ENCODE peak calls at places on chromosomes 4 and X, in nine cellular contexts. One of them, this sample, is unnamed.
A peak's percentile ranks its signal among the peaks of the same experiment; 100 is the strongest.

GRCh38 chr4:145545538-145546224 is 64.0 kb downstream of the SMAD1 start:
- DNase-seq in NB4: no peak
- DNase-seq in breast epithelium: no peak
- DNase-seq in Peyer's patch: no peak
- DNase-seq in adrenal gland: peak; percentile 10
- DNase-seq in HepG2: no peak
- DNase-seq in IMR-90: peak; percentile 98
- DNase-seq in A549: peak; percentile 14
- DNase-seq in HCT116: peak; percentile 41
- DNase-seq in this sample: no peak

GRCh38 chrX:42714981-42715688 is 62.8 kb downstream of the PPP1R2C start:
- DNase-seq in NB4: no peak
- DNase-seq in breast epithelium: peak; percentile 52
- DNase-seq in Peyer's patch: peak; percentile 84
- DNase-seq in adrenal gland: peak; percentile 66
- DNase-seq in HepG2: peak; percentile 14
- DNase-seq in IMR-90: no peak
- DNase-seq in A549: peak; percentile 20
- DNase-seq in HCT116: no peak
- DNase-seq in this sample: peak; percentile 18

GRCh38 chr4:145497199-145498149 is 15.8 kb downstream of the SMAD1 start:
- DNase-seq in NB4: no peak
- DNase-seq in breast epithelium: no peak
- DNase-seq in Peyer's patch: no peak
- DNase-seq in adrenal gland: no peak
- DNase-seq in HepG2: no peak
- DNase-seq in IMR-90: no peak
- DNase-seq in A549: no peak
- DNase-seq in HCT116: no peak
- DNase-seq in this sample: no peak

GRCh38 chr4:151227731-151228130 is 49.2 kb upstream of the PRSS48 start:
- DNase-seq in NB4: no peak
- DNase-seq in breast epithelium: no peak
- DNase-seq in Peyer's patch: peak; percentile 60
- DNase-seq in adrenal gland: peak; percentile 36
- DNase-seq in HepG2: no peak
- DNase-seq in IMR-90: peak; percentile 78
- DNase-seq in A549: no peak
- DNase-seq in HCT116: no peak
- DNase-seq in this sample: no peak

GRCh38 chrX:1316527-1316926 is 20.1 kb upstream of the IL3RA start:
- DNase-seq in NB4: peak; percentile 90
- DNase-seq in breast epithelium: no peak
- DNase-seq in Peyer's patch: peak; percentile 65
- DNase-seq in adrenal gland: peak; percentile 76
- DNase-seq in HepG2: no peak
- DNase-seq in IMR-90: no peak
- DNase-seq in A549: no peak
- DNase-seq in HCT116: no peak
- DNase-seq in this sample: no peak

GRCh38 chr4:3868146-3868840 is 102.1 kb downstream of the ADRA2C start:
- DNase-seq in NB4: peak; percentile 72
- DNase-seq in breast epithelium: no peak
- DNase-seq in Peyer's patch: peak; percentile 37
- DNase-seq in adrenal gland: peak; percentile 17
- DNase-seq in HepG2: no peak
- DNase-seq in IMR-90: peak; percentile 20
- DNase-seq in A549: no peak
- DNase-seq in HCT116: no peak
- DNase-seq in this sample: no peak

GRCh38 chr4:151957163-151957562 is 196.4 kb upstream of the GATB start:
- DNase-seq in NB4: no peak
- DNase-seq in breast epithelium: no peak
- DNase-seq in Peyer's patch: no peak
- DNase-seq in adrenal gland: no peak
- DNase-seq in HepG2: peak; percentile 38
- DNase-seq in IMR-90: no peak
- DNase-seq in A549: no peak
- DNase-seq in HCT116: no peak
- DNase-seq in this sample: no peak

GRCh38 chr4:2950221-2950989 is 12.8 kb downstream of the NOP14 start:
- DNase-seq in NB4: no peak
- DNase-seq in breast epithelium: no peak
- DNase-seq in Peyer's patch: peak; percentile 39
- DNase-seq in adrenal gland: no peak
- DNase-seq in HepG2: no peak
- DNase-seq in IMR-90: peak; percentile 59
- DNase-seq in A549: no peak
- DNase-seq in HCT116: no peak
- DNase-seq in this sample: no peak

GRCh38 chr4:123661080-123661737 is 264.6 kb downstream of the SPRY1 start:
- DNase-seq in NB4: peak; percentile 34
- DNase-seq in breast epithelium: no peak
- DNase-seq in Peyer's patch: no peak
- DNase-seq in adrenal gland: no peak
- DNase-seq in HepG2: no peak
- DNase-seq in IMR-90: peak; percentile 33
- DNase-seq in A549: peak; percentile 10
- DNase-seq in HCT116: peak; percentile 21
- DNase-seq in this sample: no peak

GRCh38 chr4:41361831-41362646 is 105.3 kb downstream of the UCHL1 start:
- DNase-seq in NB4: no peak
- DNase-seq in breast epithelium: no peak
- DNase-seq in Peyer's patch: no peak
- DNase-seq in adrenal gland: peak; percentile 40
- DNase-seq in HepG2: no peak
- DNase-seq in IMR-90: no peak
- DNase-seq in A549: no peak
- DNase-seq in HCT116: no peak
- DNase-seq in this sample: no peak

GRCh38 chr4:163107754-163108153 is 58.9 kb downstream of the NAF1 start:
- DNase-seq in NB4: peak; percentile 32
- DNase-seq in breast epithelium: no peak
- DNase-seq in Peyer's patch: no peak
- DNase-seq in adrenal gland: peak; percentile 7
- DNase-seq in HepG2: no peak
- DNase-seq in IMR-90: peak; percentile 46
- DNase-seq in A549: no peak
- DNase-seq in HCT116: peak; percentile 2
- DNase-seq in this sample: no peak

GRCh38 chrX:19046343-19047215 is 62.7 kb upstream of the PHKA2 start:
- DNase-seq in NB4: peak; percentile 4
- DNase-seq in breast epithelium: no peak
- DNase-seq in Peyer's patch: no peak
- DNase-seq in adrenal gland: no peak
- DNase-seq in HepG2: no peak
- DNase-seq in IMR-90: peak; percentile 71
- DNase-seq in A549: peak; percentile 86
- DNase-seq in HCT116: peak; percentile 26
- DNase-seq in this sample: no peak

GRCh38 chr4:67556426-67556825 is 2.1 kb upstream of the STAP1 start:
- DNase-seq in NB4: no peak
- DNase-seq in breast epithelium: no peak
- DNase-seq in Peyer's patch: no peak
- DNase-seq in adrenal gland: no peak
- DNase-seq in HepG2: no peak
- DNase-seq in IMR-90: no peak
- DNase-seq in A549: no peak
- DNase-seq in HCT116: no peak
- DNase-seq in this sample: no peak

GRCh38 chr4:67555447-67555846 is 3.1 kb upstream of the STAP1 start:
- DNase-seq in NB4: no peak
- DNase-seq in breast epithelium: no peak
- DNase-seq in Peyer's patch: no peak
- DNase-seq in adrenal gland: no peak
- DNase-seq in HepG2: no peak
- DNase-seq in IMR-90: no peak
- DNase-seq in A549: no peak
- DNase-seq in HCT116: no peak
- DNase-seq in this sample: no peak

GRCh38 chr4:67558493-67558892 is at the start of gene STAP1:
- DNase-seq in NB4: peak; percentile 61
- DNase-seq in breast epithelium: no peak
- DNase-seq in Peyer's patch: peak; percentile 74
- DNase-seq in adrenal gland: no peak
- DNase-seq in HepG2: no peak
- DNase-seq in IMR-90: no peak
- DNase-seq in A549: no peak
- DNase-seq in HCT116: no peak
- DNase-seq in this sample: no peak
- TF ChIP-seq POLR2A in NB4: no peak
- TF ChIP-seq POLR2A in breast epithelium: no peak
- TF ChIP-seq POLR2A in Peyer's patch: no peak
- TF ChIP-seq POLR2A in adrenal gland: no peak
- TF ChIP-seq POLR2A in HepG2: no peak
- TF ChIP-seq POLR2A in IMR-90: no peak
- TF ChIP-seq POLR2A in A549: no peak
- TF ChIP-seq POLR2A in HCT116: no peak
- TF ChIP-seq POLR2A in this sample: no peak

DNA sequence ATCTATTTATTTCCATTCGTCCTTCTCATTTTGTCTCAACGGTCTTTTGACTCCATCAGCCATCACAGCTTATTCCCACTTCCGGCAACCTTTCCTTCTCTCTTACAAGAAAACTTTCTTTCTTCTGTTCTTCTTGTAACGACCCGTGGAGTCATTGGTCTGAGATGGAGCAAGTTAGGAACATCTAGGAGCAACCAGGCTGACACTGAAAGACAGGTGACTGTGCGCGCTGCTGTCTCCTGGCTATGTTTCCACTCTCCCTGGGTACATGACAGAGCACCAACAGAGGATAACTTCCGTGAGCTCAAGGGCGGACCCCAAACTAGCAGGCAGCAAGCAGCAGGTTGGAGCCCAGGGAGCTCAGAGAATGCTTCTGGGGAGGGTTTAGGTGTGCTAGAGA is 2.5 kb downstream of the FGF5 start:
- DNase-seq in NB4: no peak
- DNase-seq in breast epithelium: no peak
- DNase-seq in Peyer's patch: no peak
- DNase-seq in adrenal gland: no peak
- DNase-seq in HepG2: no peak
- DNase-seq in IMR-90: no peak
- DNase-seq in A549: no peak
- DNase-seq in HCT116: no peak
- DNase-seq in this sample: no peak
- H3K4me3 ChIP-seq in NB4: no peak overlapping the region
- H3K4me3 ChIP-seq in breast epithelium: no peak overlapping the region
- H3K4me3 ChIP-seq in Peyer's patch: peak overlapping the region; percentile 12
- H3K4me3 ChIP-seq in adrenal gland: no peak overlapping the region
- H3K4me3 ChIP-seq in HepG2: no peak overlapping the region
- H3K4me3 ChIP-seq in IMR-90: peak overlapping the region; percentile 63
- H3K4me3 ChIP-seq in A549: no peak overlapping the region
- H3K4me3 ChIP-seq in HCT116: no peak overlapping the region
- H3K4me3 ChIP-seq in this sample: no peak overlapping the region

GRCh38 chrX:140948827-140949226 is 53.6 kb upstream of the SPANXB1 start:
- DNase-seq in NB4: no peak
- DNase-seq in breast epithelium: no peak
- DNase-seq in Peyer's patch: no peak
- DNase-seq in adrenal gland: no peak
- DNase-seq in HepG2: no peak
- DNase-seq in IMR-90: no peak
- DNase-seq in A549: no peak
- DNase-seq in HCT116: no peak
- DNase-seq in this sample: no peak

GRCh38 chrX:140944710-140945109 is 57.7 kb upstream of the SPANXB1 start:
- DNase-seq in NB4: no peak
- DNase-seq in breast epithelium: no peak
- DNase-seq in Peyer's patch: no peak
- DNase-seq in adrenal gland: no peak
- DNase-seq in HepG2: no peak
- DNase-seq in IMR-90: no peak
- DNase-seq in A549: no peak
- DNase-seq in HCT116: no peak
- DNase-seq in this sample: no peak

GRCh38 chrX:140943513-140943912 is 58.9 kb upstream of the SPANXB1 start:
- DNase-seq in NB4: no peak
- DNase-seq in breast epithelium: no peak
- DNase-seq in Peyer's patch: no peak
- DNase-seq in adrenal gland: no peak
- DNase-seq in HepG2: no peak
- DNase-seq in IMR-90: no peak
- DNase-seq in A549: no peak
- DNase-seq in HCT116: no peak
- DNase-seq in this sample: no peak

DNA sequence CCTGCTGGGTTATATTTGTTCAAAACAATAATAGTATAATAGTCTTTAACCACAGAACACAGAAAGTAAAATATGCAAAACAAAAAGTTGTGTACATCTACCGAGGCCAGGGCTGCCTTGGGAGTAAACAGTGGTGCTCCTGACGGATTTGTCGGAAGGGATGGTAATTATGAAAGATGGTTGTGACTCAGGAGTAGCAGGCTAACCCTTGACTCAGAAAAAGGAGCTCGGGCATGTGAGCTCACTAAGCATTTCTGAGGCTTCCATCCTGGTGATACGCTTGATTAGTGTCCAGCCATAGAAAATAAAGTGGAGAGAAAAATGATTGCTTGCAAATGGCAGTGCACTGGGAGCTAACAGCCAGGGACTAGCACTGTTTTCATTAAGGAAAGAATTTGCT is 53.2 kb upstream of the SPANXB1 start:
- DNase-seq in NB4: no peak
- DNase-seq in breast epithelium: no peak
- DNase-seq in Peyer's patch: no peak
- DNase-seq in adrenal gland: no peak
- DNase-seq in HepG2: no peak
- DNase-seq in IMR-90: no peak
- DNase-seq in A549: no peak
- DNase-seq in HCT116: no peak
- DNase-seq in this sample: no peak
- TF ChIP-seq POLR2A in NB4: no peak
- TF ChIP-seq POLR2A in breast epithelium: no peak
- TF ChIP-seq POLR2A in Peyer's patch: no peak
- TF ChIP-seq POLR2A in adrenal gland: no peak
- TF ChIP-seq POLR2A in HepG2: no peak
- TF ChIP-seq POLR2A in IMR-90: no peak
- TF ChIP-seq POLR2A in A549: no peak
- TF ChIP-seq POLR2A in HCT116: no peak
- TF ChIP-seq POLR2A in this sample: no peak

DNA sequence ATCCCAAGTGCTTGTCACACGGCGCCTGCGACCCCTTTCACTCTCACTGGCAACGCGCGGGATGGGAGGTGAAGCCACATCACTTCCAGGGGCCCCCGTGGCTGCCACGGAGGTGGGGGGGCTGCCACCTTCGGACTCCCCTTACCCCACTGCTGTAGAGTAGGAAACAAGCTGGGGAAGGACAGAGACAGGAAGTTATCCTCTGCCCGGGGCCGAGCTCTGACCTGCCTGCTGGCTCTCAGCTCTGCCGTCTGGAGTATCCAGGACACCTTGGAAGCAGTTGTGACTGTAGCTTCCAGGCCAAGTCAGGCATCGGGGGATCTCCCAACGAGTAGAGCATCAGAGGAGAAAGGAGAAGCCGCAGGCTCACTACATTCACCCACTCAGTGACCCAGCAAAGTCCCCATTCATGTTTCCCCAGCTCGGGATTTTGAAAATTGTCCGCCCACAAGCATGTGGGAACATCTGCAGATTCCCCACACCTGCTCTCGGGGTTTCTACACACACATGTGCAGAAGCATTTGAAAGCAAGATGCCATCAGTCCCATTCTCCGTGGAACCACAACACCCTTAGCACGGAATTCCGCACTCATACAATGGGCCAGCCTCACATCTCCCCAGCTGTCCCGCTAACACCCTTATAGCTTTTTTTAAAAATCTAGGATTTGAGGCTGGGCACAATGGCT is 10.8 kb downstream of the PDZD4 start:
- DNase-seq in NB4: no peak
- DNase-seq in breast epithelium: no peak
- DNase-seq in Peyer's patch: no peak
- DNase-seq in adrenal gland: no peak
- DNase-seq in HepG2: no peak
- DNase-seq in IMR-90: no peak
- DNase-seq in A549: no peak
- DNase-seq in HCT116: no peak
- DNase-seq in this sample: no peak
- H3K4me3 ChIP-seq in NB4: peak overlapping the region; percentile 16
- H3K4me3 ChIP-seq in breast epithelium: peak overlapping the region; percentile 37
- H3K4me3 ChIP-seq in Peyer's patch: peak overlapping the region; percentile 57
- H3K4me3 ChIP-seq in adrenal gland: no peak overlapping the region
- H3K4me3 ChIP-seq in HepG2: peak overlapping the region; percentile 31
- H3K4me3 ChIP-seq in IMR-90: peak overlapping the region; percentile 42
- H3K4me3 ChIP-seq in A549: peak overlapping the region; percentile 55
- H3K4me3 ChIP-seq in HCT116: peak overlapping the region; percentile 22
- H3K4me3 ChIP-seq in this sample: peak overlapping the region; percentile 28